ENCODE peak calls at places on chromosomes 6 and 20, in five cellular contexts. Z is fibroblast of pulmonary artery, S is GM10248, A is astrocyte of the spinal cord, W is tibial nerve. L is an unnamed sample.
A peak's percentile ranks its signal among the peaks of the same experiment; 100 is the strongest.

GRCh38 chr6:75287424-75287823 is 2.8 kb upstream of the TMEM30A start:
- DNase-seq in S (peak; percentile 19), W (no peak), A (no peak), Z (no peak), L (no peak)

GRCh38 chr6:155248021-155249001 is 15.5 kb upstream of the CLDN20 start:
- DNase-seq in W (peak; percentile 40), A (peak; percentile 78), S (peak; percentile 64), Z (peak; percentile 78), L (no peak)

GRCh38 chr6:41291717-41292116 is 5.2 kb upstream of the TREM1 start:
- DNase-seq in Z (no peak), S (no peak), W (no peak), A (no peak), L (no peak)

GRCh38 chr6:116528800-116529199 is 16.7 kb downstream of the TRAPPC3L start:
- DNase-seq in A (peak; percentile 7), W (no peak), Z (peak; percentile 59), S (no peak), L (no peak)

GRCh38 chr6:90319044-90319443 is 22.4 kb upstream of the BACH2 start:
- DNase-seq in Z (peak; percentile 5), W (no peak), S (no peak), A (peak; percentile 18), L (no peak)

GRCh38 chr6:78701407-78701806 is 165.9 kb upstream of the IRAK1BP1 start:
- DNase-seq in S (no peak), W (no peak), Z (peak; percentile 3), A (peak; percentile 65), L (no peak)

GRCh38 chr6:109308018-109308492 is 74.2 kb downstream of the CD164 start:
- DNase-seq in Z (peak; percentile 84), A (peak; percentile 13), S (no peak), W (peak; percentile 52), L (peak; percentile 77)

GRCh38 chr20:57400821-57401564 is 9.8 kb downstream of the RBM38 start:
- DNase-seq in Z (no peak), S (peak; percentile 73), W (no peak), A (no peak), L (no peak)

GRCh38 chr6:48397887-48398286 is 286.9 kb upstream of the PTCHD4 start:
- DNase-seq in A (no peak), S (no peak), Z (no peak), W (no peak), L (no peak)

GRCh38 chr6:146666909-146667308 is 68.1 kb downstream of the ADGB start:
- DNase-seq in W (no peak), Z (no peak), A (no peak), S (no peak), L (no peak)

GRCh38 chr20:33719277-33719988 is 677 bp downstream of the PXMP4 start:
- DNase-seq in A (no peak), W (no peak), Z (no peak), S (no peak), L (no peak)

GRCh38 chr20:53247460-53248103 is 275.4 kb downstream of the TSHZ2 start:
- DNase-seq in Z (no peak), W (no peak), A (no peak), S (no peak), L (no peak)

GRCh38 chr6:158361961-158362634 is 49.8 kb downstream of the TULP4 start:
- DNase-seq in Z (no peak), A (peak; percentile 35), W (no peak), S (no peak), L (no peak)

GRCh38 chr20:5372371-5372770 is 55.6 kb upstream of the PROKR2 start:
- DNase-seq in Z (no peak), W (no peak), A (no peak), S (no peak), L (no peak)

GRCh38 chr6:159084493-159085091 is 39.8 kb upstream of the TAGAP start:
- DNase-seq in W (no peak), Z (peak; percentile 82), A (peak; percentile 58), S (no peak), L (no peak)

GRCh38 chr20:32527447-32528055 is 57.6 kb downstream of the NOL4L start:
- DNase-seq in W (no peak), Z (no peak), S (no peak), A (no peak), L (no peak)

GRCh38 chr20:20780127-20780822 is 67.8 kb upstream of the RALGAPA2 start:
- DNase-seq in Z (peak; percentile 8), W (peak; percentile 85), A (no peak), S (peak; percentile 46), L (peak; percentile 92)

GRCh38 chr6:12324096-12324495 is 33.9 kb downstream of the EDN1 start:
- DNase-seq in A (peak; percentile 83), W (no peak), S (no peak), Z (peak; percentile 81), L (no peak)

GRCh38 chr6:90222724-90223198 is 73.9 kb downstream of the BACH2 start:
- DNase-seq in A (no peak), Z (no peak), W (no peak), S (no peak), L (no peak)

GRCh38 chr6:68059261-68059660 is 575.8 kb upstream of the ADGRB3 start:
- DNase-seq in Z (no peak), W (no peak), S (no peak), A (no peak), L (no peak)

GRCh38 chr6:80181352-80182081 is 75.0 kb downstream of the BCKDHB start:
- DNase-seq in A (no peak), W (no peak), S (no peak), Z (no peak), L (no peak)

GRCh38 chr6:40714576-40715500 is 127.7 kb upstream of the LRFN2 start:
- DNase-seq in W (no peak), A (no peak), Z (no peak), S (no peak), L (no peak)

GRCh38 chr6:169208011-169208410 is 45.6 kb downstream of the THBS2 start:
- DNase-seq in A (peak; percentile 49), W (no peak), S (no peak), Z (no peak), L (no peak)

GRCh38 chr6:72631480-72631879 is 9.6 kb downstream of the KCNQ5 start:
- DNase-seq in S (no peak), A (peak; percentile 17), Z (no peak), W (no peak), L (no peak)

GRCh38 chr6:149929422-149929821 is 6.5 kb upstream of the RAET1G start:
- DNase-seq in S (no peak), W (no peak), Z (no peak), A (no peak), L (no peak)

GRCh38 chr6:32689531-32690505 is 23.4 kb upstream of the HLA-DQB1 start:
- DNase-seq in A (no peak), Z (peak; percentile 3), W (no peak), S (peak; percentile 38), L (no peak)

GRCh38 chr6:163354779-163355431 is 59.6 kb upstream of the QKI start:
- DNase-seq in W (no peak), A (peak; percentile 30), Z (peak; percentile 72), S (peak; percentile 29), L (no peak)

GRCh38 chr6:136696238-136696637 is 96.0 kb downstream of the MAP3K5 start:
- DNase-seq in Z (peak; percentile 27), W (peak; percentile 17), S (no peak), A (no peak), L (no peak)

GRCh38 chr6:159823953-159824352 is 23.9 kb downstream of the PNLDC1 start:
- DNase-seq in S (no peak), A (no peak), Z (no peak), W (no peak), L (no peak)

GRCh38 chr20:43558412-43559146 is at the start of gene SGK2:
- DNase-seq in W (no peak), Z (peak; percentile 66), A (peak; percentile 8), S (no peak), L (no peak)

GRCh38 chr6:150368762-150369161 is at the start of gene IYD:
- DNase-seq in A (no peak), S (no peak), W (no peak), Z (no peak), L (no peak)

GRCh38 chr20:50521709-50522674 is 11.8 kb downstream of the PTPN1 start:
- DNase-seq in W (no peak), A (no peak), Z (no peak), S (no peak), L (no peak)

GRCh38 chr20:20215976-20216727 is 151.8 kb upstream of the INSM1 start:
- DNase-seq in S (no peak), W (no peak), A (no peak), Z (no peak), L (no peak)

GRCh38 chr6:41536884-41537347 is 9.3 kb upstream of the FOXP4 start:
- DNase-seq in S (no peak), A (no peak), W (no peak), Z (peak; percentile 42), L (peak; percentile 67)

GRCh38 chr6:43054206-43054943 is 724 bp upstream of the CUL7 start:
- DNase-seq in W (no peak), Z (no peak), S (no peak), A (peak; percentile 12), L (no peak)

GRCh38 chr6:100726741-100727140 is 154.4 kb downstream of the ASCC3 start:
- DNase-seq in W (no peak), S (no peak), A (peak; percentile 39), Z (peak; percentile 24), L (no peak)

GRCh38 chr6:150198532-150198931 is 55.7 kb downstream of the PPP1R14C start:
- DNase-seq in W (no peak), A (no peak), Z (no peak), S (no peak), L (no peak)

GRCh38 chr6:129575378-129576118 is 134.4 kb downstream of the ARHGAP18 start:
- DNase-seq in Z (peak; percentile 78), A (peak; percentile 75), S (no peak), W (peak; percentile 12), L (no peak)

GRCh38 chr6:127496471-127496870 is 22.7 kb downstream of the MTCL3 start:
- DNase-seq in W (no peak), S (no peak), Z (peak; percentile 45), A (no peak), L (no peak)
- TF ChIP-seq CTCF in W (no peak), S (no peak), Z (no peak), A (no peak), L (no peak)

DNA sequence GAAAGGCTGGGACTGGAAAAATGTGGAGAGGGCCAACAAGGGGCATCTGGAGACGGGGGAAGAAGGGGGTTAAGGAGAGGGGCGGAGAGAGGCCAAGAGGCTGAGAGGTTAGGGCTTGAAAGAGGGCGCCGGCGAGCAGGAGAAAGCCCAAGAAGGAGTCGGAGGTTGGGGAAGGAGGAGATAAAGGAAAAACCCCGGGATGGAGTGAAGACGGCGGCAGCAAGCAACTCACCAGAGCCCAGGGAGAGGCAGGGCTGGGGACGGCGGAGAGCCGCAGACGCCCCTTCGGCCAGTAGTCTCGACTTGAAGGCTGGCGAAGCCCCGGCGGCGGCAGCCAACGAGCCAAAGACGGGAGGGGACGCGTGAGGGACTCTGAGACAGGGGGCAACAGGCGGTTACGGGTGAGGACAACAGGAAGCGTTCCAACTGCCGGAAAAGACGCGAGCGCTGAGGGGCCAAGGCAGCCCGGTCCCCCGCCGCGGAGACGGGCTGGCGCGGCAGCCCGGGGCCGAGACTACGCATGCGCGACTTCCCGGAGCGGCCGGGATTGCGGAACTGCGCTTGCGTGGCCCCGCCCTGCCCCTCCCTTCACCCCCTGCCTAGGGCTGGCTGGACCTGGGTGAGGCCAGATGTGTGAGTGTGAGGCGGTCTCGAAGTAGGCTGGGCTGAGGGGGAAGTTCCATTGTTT is at the start of gene STK38:
- DNase-seq in Z (peak; percentile 88), S (peak; percentile 98), W (peak; percentile 83), A (peak; percentile 87), L (peak; percentile 93)
- TF ChIP-seq CTCF in Z (peak; percentile 12), S (peak; percentile 51), W (no peak), A (peak; percentile 17), L (peak; percentile 8)

GRCh38 chr6:144999127-144999526 is 714.0 kb downstream of the UTRN start:
- DNase-seq in W (no peak), S (no peak), A (no peak), Z (no peak), L (no peak)
- TF ChIP-seq CTCF in W (no peak), S (no peak), A (no peak), Z (no peak), L (no peak)

GRCh38 chr20:61487346-61488022 is 235.4 kb downstream of the CDH4 start:
- DNase-seq in A (no peak), Z (no peak), S (no peak), W (peak; percentile 15), L (no peak)
- TF ChIP-seq CTCF in A (no peak), Z (no peak), S (no peak), W (no peak), L (no peak)